ENCODE peak calls at places on chromosomes 11 and 22, in six cellular contexts. One of them, this sample, is unnamed.

GRCh38 chr22:21753374-21754111 is 17.9 kb upstream of the YPEL1 start:
- DNase-seq in mesendoderm: no peak
- DNase-seq in neuronal stem cell: no peak
- DNase-seq in IMR-90: no peak
- DNase-seq in H1: no peak
- DNase-seq in mesenchymal stem cell: no peak
- DNase-seq in this sample: no peak

GRCh38 chr22:31296258-31296657 is 4.0 kb upstream of the PIK3IP1 start:
- DNase-seq in mesendoderm: no peak
- DNase-seq in neuronal stem cell: no peak
- DNase-seq in IMR-90: peak
- DNase-seq in H1: no peak
- DNase-seq in mesenchymal stem cell: peak
- DNase-seq in this sample: no peak

GRCh38 chr11:31958086-31958735 is 132.7 kb upstream of the RCN1 start:
- DNase-seq in mesendoderm: peak
- DNase-seq in neuronal stem cell: peak
- DNase-seq in IMR-90: peak
- DNase-seq in H1: peak
- DNase-seq in mesenchymal stem cell: peak
- DNase-seq in this sample: peak

GRCh38 chr11:72350752-72351151 is 83.6 kb downstream of the CLPB start:
- DNase-seq in mesendoderm: no peak
- DNase-seq in neuronal stem cell: no peak
- DNase-seq in IMR-90: peak
- DNase-seq in H1: no peak
- DNase-seq in mesenchymal stem cell: no peak
- DNase-seq in this sample: no peak

GRCh38 chr11:60924906-60925684 is 835 bp downstream of the TMEM132A start:
- DNase-seq in mesendoderm: peak
- DNase-seq in neuronal stem cell: no peak
- DNase-seq in IMR-90: no peak
- DNase-seq in H1: no peak
- DNase-seq in mesenchymal stem cell: peak
- DNase-seq in this sample: no peak

GRCh38 chr22:24894998-24895397 is 51.5 kb downstream of the LHFPL7 start:
- DNase-seq in mesendoderm: no peak
- DNase-seq in neuronal stem cell: no peak
- DNase-seq in IMR-90: no peak
- DNase-seq in H1: no peak
- DNase-seq in mesenchymal stem cell: peak
- DNase-seq in this sample: no peak

GRCh38 chr22:28250036-28250695 is 331.1 kb upstream of the PITPNB start:
- DNase-seq in mesendoderm: no peak
- DNase-seq in neuronal stem cell: no peak
- DNase-seq in IMR-90: no peak
- DNase-seq in H1: no peak
- DNase-seq in mesenchymal stem cell: no peak
- DNase-seq in this sample: no peak

GRCh38 chr11:128343134-128343514 is 244.2 kb downstream of the ETS1 start:
- DNase-seq in mesendoderm: no peak
- DNase-seq in neuronal stem cell: no peak
- DNase-seq in IMR-90: no peak
- DNase-seq in H1: no peak
- DNase-seq in mesenchymal stem cell: no peak
- DNase-seq in this sample: no peak

GRCh38 chr22:46967445-46968358 is 205.3 kb downstream of the TBC1D22A start:
- DNase-seq in mesendoderm: peak
- DNase-seq in neuronal stem cell: no peak
- DNase-seq in IMR-90: no peak
- DNase-seq in H1: no peak
- DNase-seq in mesenchymal stem cell: no peak
- DNase-seq in this sample: no peak

GRCh38 chr11:45857834-45858492 is 10.7 kb downstream of the CRY2 start:
- DNase-seq in mesendoderm: no peak
- DNase-seq in neuronal stem cell: no peak
- DNase-seq in IMR-90: peak
- DNase-seq in H1: no peak
- DNase-seq in mesenchymal stem cell: peak
- DNase-seq in this sample: peak

GRCh38 chr11:70788247-70789022 is 390.1 kb downstream of the CTTN start:
- DNase-seq in mesendoderm: no peak
- DNase-seq in neuronal stem cell: no peak
- DNase-seq in IMR-90: peak
- DNase-seq in H1: no peak
- DNase-seq in mesenchymal stem cell: peak
- DNase-seq in this sample: peak

GRCh38 chr22:41683616-41684015 is 5.1 kb downstream of the SNU13 start:
- DNase-seq in mesendoderm: peak
- DNase-seq in neuronal stem cell: no peak
- DNase-seq in IMR-90: no peak
- DNase-seq in H1: no peak
- DNase-seq in mesenchymal stem cell: no peak
- DNase-seq in this sample: peak

GRCh38 chr22:43996170-43996980 is 27.7 kb upstream of the PARVB start:
- DNase-seq in mesendoderm: no peak
- DNase-seq in neuronal stem cell: no peak
- DNase-seq in IMR-90: no peak
- DNase-seq in H1: no peak
- DNase-seq in mesenchymal stem cell: no peak
- DNase-seq in this sample: no peak

GRCh38 chr11:34029176-34029575 is 22.4 kb upstream of the CAPRIN1 start:
- DNase-seq in mesendoderm: no peak
- DNase-seq in neuronal stem cell: no peak
- DNase-seq in IMR-90: no peak
- DNase-seq in H1: no peak
- DNase-seq in mesenchymal stem cell: no peak
- DNase-seq in this sample: no peak

GRCh38 chr11:72617080-72617744 is 57.0 kb downstream of the PDE2A start:
- DNase-seq in mesendoderm: no peak
- DNase-seq in neuronal stem cell: no peak
- DNase-seq in IMR-90: peak
- DNase-seq in H1: no peak
- DNase-seq in mesenchymal stem cell: peak
- DNase-seq in this sample: no peak

GRCh38 chr22:44067033-44067432 is 42.9 kb downstream of the PARVB start:
- DNase-seq in mesendoderm: no peak
- DNase-seq in neuronal stem cell: no peak
- DNase-seq in IMR-90: no peak
- DNase-seq in H1: no peak
- DNase-seq in mesenchymal stem cell: no peak
- DNase-seq in this sample: no peak

GRCh38 chr22:30538280-30538679 is 8.3 kb downstream of the SEC14L6 start:
- DNase-seq in mesendoderm: no peak
- DNase-seq in neuronal stem cell: no peak
- DNase-seq in IMR-90: peak
- DNase-seq in H1: no peak
- DNase-seq in mesenchymal stem cell: no peak
- DNase-seq in this sample: no peak

GRCh38 chr11:61587541-61587941 is 6.7 kb upstream of the SYT7 start:
- DNase-seq in mesendoderm: peak
- DNase-seq in neuronal stem cell: peak
- DNase-seq in IMR-90: no peak
- DNase-seq in H1: peak
- DNase-seq in mesenchymal stem cell: no peak
- DNase-seq in this sample: no peak

GRCh38 chr11:61613711-61614254 is 32.9 kb upstream of the SYT7 start:
- DNase-seq in mesendoderm: no peak
- DNase-seq in neuronal stem cell: no peak
- DNase-seq in IMR-90: no peak
- DNase-seq in H1: no peak
- DNase-seq in mesenchymal stem cell: no peak
- DNase-seq in this sample: no peak

GRCh38 chr11:68954970-68955958 is 25.5 kb downstream of the MRGPRD start:
- DNase-seq in mesendoderm: no peak
- DNase-seq in neuronal stem cell: no peak
- DNase-seq in IMR-90: peak
- DNase-seq in H1: peak
- DNase-seq in mesenchymal stem cell: no peak
- DNase-seq in this sample: no peak

GRCh38 chr11:102730036-102730815 is 5.5 kb upstream of the MMP8 start:
- DNase-seq in mesendoderm: no peak
- DNase-seq in neuronal stem cell: no peak
- DNase-seq in IMR-90: peak
- DNase-seq in H1: no peak
- DNase-seq in mesenchymal stem cell: peak
- DNase-seq in this sample: no peak

GRCh38 chr11:68956142-68956541 is 24.6 kb downstream of the MRGPRD start:
- DNase-seq in mesendoderm: peak
- DNase-seq in neuronal stem cell: no peak
- DNase-seq in IMR-90: no peak
- DNase-seq in H1: peak
- DNase-seq in mesenchymal stem cell: no peak
- DNase-seq in this sample: no peak

GRCh38 chr22:31243339-31244043 is 31.4 kb downstream of the LIMK2 start:
- DNase-seq in mesendoderm: peak
- DNase-seq in neuronal stem cell: no peak
- DNase-seq in IMR-90: no peak
- DNase-seq in H1: no peak
- DNase-seq in mesenchymal stem cell: no peak
- DNase-seq in this sample: peak

GRCh38 chr22:42683599-42684283 is 34.5 kb upstream of the CYB5R3 start:
- DNase-seq in mesendoderm: no peak
- DNase-seq in neuronal stem cell: no peak
- DNase-seq in IMR-90: no peak
- DNase-seq in H1: no peak
- DNase-seq in mesenchymal stem cell: no peak
- DNase-seq in this sample: no peak

GRCh38 chr22:19852177-19852781 is 2.4 kb downstream of the GNB1L start:
- DNase-seq in mesendoderm: no peak
- DNase-seq in neuronal stem cell: no peak
- DNase-seq in IMR-90: no peak
- DNase-seq in H1: no peak
- DNase-seq in mesenchymal stem cell: no peak
- DNase-seq in this sample: no peak

GRCh38 chr11:3164138-3164539 is 971 bp downstream of the OSBPL5 start:
- DNase-seq in mesendoderm: peak
- DNase-seq in neuronal stem cell: no peak
- DNase-seq in IMR-90: no peak
- DNase-seq in H1: no peak
- DNase-seq in mesenchymal stem cell: no peak
- DNase-seq in this sample: no peak

GRCh38 chr11:45079943-45080719 is 66.3 kb upstream of the PRDM11 start:
- DNase-seq in mesendoderm: no peak
- DNase-seq in neuronal stem cell: no peak
- DNase-seq in IMR-90: no peak
- DNase-seq in H1: no peak
- DNase-seq in mesenchymal stem cell: no peak
- DNase-seq in this sample: no peak

GRCh38 chr11:119793335-119793984 is 64.5 kb upstream of the NECTIN1 start:
- DNase-seq in mesendoderm: no peak
- DNase-seq in neuronal stem cell: no peak
- DNase-seq in IMR-90: no peak
- DNase-seq in H1: no peak
- DNase-seq in mesenchymal stem cell: no peak
- DNase-seq in this sample: no peak

GRCh38 chr11:65121865-65122696 is at the start of the genes FAU and MRPL49:
- DNase-seq in mesendoderm: peak
- DNase-seq in neuronal stem cell: peak
- DNase-seq in IMR-90: peak
- DNase-seq in H1: peak
- DNase-seq in mesenchymal stem cell: peak
- DNase-seq in this sample: peak
- H2BK5ac ChIP-seq in mesendoderm: peak
- H2BK5ac ChIP-seq in neuronal stem cell: no peak
- H2BK5ac ChIP-seq in IMR-90: peak
- H2BK5ac ChIP-seq in H1: peak
- H2BK5ac ChIP-seq in mesenchymal stem cell: no peak
- H2BK5ac ChIP-seq in this sample: peak

GRCh38 chr11:134521452-134522289 is 109.6 kb upstream of the B3GAT1 start:
- DNase-seq in mesendoderm: no peak
- DNase-seq in neuronal stem cell: no peak
- DNase-seq in IMR-90: no peak
- DNase-seq in H1: no peak
- DNase-seq in mesenchymal stem cell: no peak
- DNase-seq in this sample: no peak
- H3K23ac ChIP-seq in mesendoderm: no peak
- H3K23ac ChIP-seq in neuronal stem cell: peak
- H3K23ac ChIP-seq in IMR-90: no peak
- H3K23ac ChIP-seq in H1: no peak
- H3K23ac ChIP-seq in mesenchymal stem cell: peak
- H3K23ac ChIP-seq in this sample: no peak

GRCh38 chr22:29385748-29386147 is 2.6 kb downstream of the AP1B1 start:
- DNase-seq in mesendoderm: no peak
- DNase-seq in neuronal stem cell: no peak
- DNase-seq in IMR-90: no peak
- DNase-seq in H1: no peak
- DNase-seq in mesenchymal stem cell: no peak
- DNase-seq in this sample: no peak

GRCh38 chr22:29390270-29390669 is 1.9 kb upstream of the AP1B1 start:
- DNase-seq in mesendoderm: no peak
- DNase-seq in neuronal stem cell: no peak
- DNase-seq in IMR-90: no peak
- DNase-seq in H1: no peak
- DNase-seq in mesenchymal stem cell: no peak
- DNase-seq in this sample: no peak

GRCh38 chr22:29391546-29391945 is 3.2 kb upstream of the AP1B1 start:
- DNase-seq in mesendoderm: no peak
- DNase-seq in neuronal stem cell: no peak
- DNase-seq in IMR-90: no peak
- DNase-seq in H1: no peak
- DNase-seq in mesenchymal stem cell: no peak
- DNase-seq in this sample: no peak

GRCh38 chr22:29387921-29388758 is at the start of gene AP1B1:
- DNase-seq in mesendoderm: peak
- DNase-seq in neuronal stem cell: peak
- DNase-seq in IMR-90: peak
- DNase-seq in H1: peak
- DNase-seq in mesenchymal stem cell: peak
- DNase-seq in this sample: peak

GRCh38 chr22:29388759-29389090 is 355 bp upstream of the AP1B1 start:
- DNase-seq in mesendoderm: no peak
- DNase-seq in neuronal stem cell: no peak
- DNase-seq in IMR-90: no peak
- DNase-seq in H1: no peak
- DNase-seq in mesenchymal stem cell: no peak
- DNase-seq in this sample: no peak
- H3K4me3 ChIP-seq in mesendoderm: no peak
- H3K4me3 ChIP-seq in neuronal stem cell: peak
- H3K4me3 ChIP-seq in IMR-90: peak
- H3K4me3 ChIP-seq in H1: peak
- H3K4me3 ChIP-seq in mesenchymal stem cell: peak
- H3K4me3 ChIP-seq in this sample: no peak

DNA sequence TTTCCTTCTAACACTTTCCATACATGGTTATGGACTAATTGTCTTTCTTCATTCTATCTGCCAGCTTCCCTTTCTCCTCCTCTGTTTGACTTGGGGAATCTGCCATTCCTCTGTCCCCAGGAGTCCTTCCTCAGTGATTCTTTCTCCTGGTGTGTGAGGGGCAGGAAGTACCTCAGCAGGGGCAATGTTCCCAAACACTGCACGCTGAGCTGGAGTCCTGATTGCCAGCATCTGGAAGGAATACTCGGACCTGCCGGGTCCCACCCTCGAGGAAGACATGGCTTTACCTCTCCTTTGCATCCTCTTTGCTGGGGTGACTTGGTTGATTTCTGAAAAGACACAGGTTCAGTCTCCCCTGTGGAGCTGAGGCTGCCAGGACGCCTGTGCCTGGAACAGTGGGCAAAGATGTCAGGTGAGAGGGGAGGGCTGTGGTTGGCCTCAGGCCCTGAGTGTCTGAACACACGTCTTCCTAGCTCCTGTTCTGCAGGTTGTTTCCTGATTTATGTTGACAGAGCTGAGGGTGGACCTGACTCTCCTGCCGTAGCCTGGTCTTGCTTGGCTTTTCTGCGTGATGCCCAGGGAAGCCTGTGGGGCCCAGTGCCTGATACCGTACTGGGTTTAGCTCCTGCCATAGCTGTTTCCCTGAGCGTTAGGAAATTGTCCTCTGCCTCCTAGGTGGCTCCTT is 4.3 kb downstream of the COX8A start:
- DNase-seq in mesendoderm: peak
- DNase-seq in neuronal stem cell: no peak
- DNase-seq in IMR-90: no peak
- DNase-seq in H1: no peak
- DNase-seq in mesenchymal stem cell: no peak
- DNase-seq in this sample: no peak
- H2BK5ac ChIP-seq in mesendoderm: no peak
- H2BK5ac ChIP-seq in neuronal stem cell: no peak
- H2BK5ac ChIP-seq in IMR-90: no peak
- H2BK5ac ChIP-seq in H1: peak
- H2BK5ac ChIP-seq in mesenchymal stem cell: no peak
- H2BK5ac ChIP-seq in this sample: no peak

This sample was measured in trophoblast cell.